ENCODE peak calls at places on chromosomes 4 and X, in six cellular contexts. W, A, Q, F, K and H are unnamed samples.

GRCh38 chrX:427812-428725 is 41.4 kb upstream of the PPP2R3B start:
- DNase-seq in W (no peak), F (no peak), K (no peak), Q (peak; percentile 54), A (peak; percentile 54), H (no peak)

GRCh38 chrX:103607385-103608304 is at the start of gene TCEAL3:
- DNase-seq in F (no peak), W (no peak), A (no peak), K (no peak), Q (peak; percentile 81), H (no peak)

GRCh38 chr4:95732061-95732460 is 107.8 kb upstream of the PDHA2 start:
- DNase-seq in A (no peak), F (no peak), K (no peak), Q (peak; percentile 44), W (no peak), H (no peak)

GRCh38 chr4:100106982-100107381 is 83.3 kb downstream of the DDIT4L start:
- DNase-seq in F (no peak), K (no peak), W (peak; percentile 71), Q (no peak), A (no peak), H (no peak)

GRCh38 chr4:154838694-154839093 is 57.6 kb downstream of the RBM46 start:
- DNase-seq in K (no peak), W (no peak), A (no peak), F (no peak), Q (peak; percentile 29), H (no peak)

GRCh38 chr4:88742561-88742960 is 44.9 kb upstream of the NAP1L5 start:
- DNase-seq in F (no peak), K (no peak), W (no peak), A (no peak), Q (no peak), H (no peak)

GRCh38 chr4:144820706-144821105 is 174.8 kb downstream of the HHIP start:
- DNase-seq in A (no peak), K (no peak), F (no peak), Q (no peak), W (no peak), H (no peak)

GRCh38 chrX:38103857-38104812 is 97.8 kb downstream of the SYTL5 start:
- DNase-seq in A (no peak), Q (no peak), K (no peak), W (peak; percentile 76), F (no peak), H (peak; percentile 5)

GRCh38 chrX:109716431-109717028 is 16.5 kb downstream of the ACSL4 start:
- DNase-seq in A (no peak), F (no peak), W (no peak), Q (no peak), K (no peak), H (no peak)

GRCh38 chr4:57168986-57169385 is 58.8 kb upstream of the IGFBP7 start:
- DNase-seq in W (no peak), F (no peak), A (no peak), K (no peak), Q (no peak), H (no peak)

GRCh38 chr4:33400504-33400903 is 2680.3 kb downstream of the PCDH7 start:
- DNase-seq in K (no peak), A (no peak), Q (no peak), F (no peak), W (no peak), H (no peak)

GRCh38 chr4:132646186-132646585 is 502.9 kb upstream of the PCDH10 start:
- DNase-seq in A (no peak), W (peak; percentile 44), Q (no peak), F (no peak), K (peak; percentile 1), H (no peak)

GRCh38 chr4:154344686-154345085 is 146.9 kb downstream of the DCHS2 start:
- DNase-seq in Q (no peak), K (no peak), A (no peak), W (no peak), F (peak; percentile 33), H (no peak)

GRCh38 chr4:111957992-111958391 is 187.3 kb upstream of the FAM241A start:
- DNase-seq in F (no peak), K (no peak), Q (no peak), W (no peak), A (no peak), H (no peak)

GRCh38 chr4:182547435-182547834 is 304.2 kb downstream of the TENM3 start:
- DNase-seq in F (no peak), W (peak; percentile 43), Q (no peak), A (no peak), K (no peak), H (peak; percentile 1)

GRCh38 chr4:1463088-1463926 is 57.1 kb upstream of the NKX1-1 start:
- DNase-seq in Q (peak; percentile 33), F (no peak), K (no peak), W (no peak), A (no peak), H (no peak)

GRCh38 chrX:12753366-12753765 is 37.8 kb upstream of the PRPS2 start:
- DNase-seq in W (no peak), F (no peak), Q (no peak), A (no peak), K (no peak), H (no peak)

GRCh38 chr4:13988347-13989265 is 361.1 kb upstream of the BOD1L1 start:
- DNase-seq in W (no peak), Q (no peak), A (no peak), F (no peak), K (no peak), H (no peak)

GRCh38 chr4:9923195-9923812 is 98.0 kb downstream of the SLC2A9 start:
- DNase-seq in A (no peak), K (no peak), F (no peak), W (no peak), Q (no peak), H (no peak)

GRCh38 chr4:184472540-184473264 is 1.6 kb downstream of the IRF2 start:
- DNase-seq in K (peak; percentile 37), W (no peak), F (peak; percentile 69), A (no peak), Q (peak; percentile 87), H (peak; percentile 51)

GRCh38 chr4:83616252-83616651 is 80.3 kb downstream of the GPAT3 start:
- DNase-seq in A (no peak), W (no peak), Q (no peak), K (no peak), F (no peak), H (no peak)

GRCh38 chr4:13917010-13917409 is 289.5 kb upstream of the BOD1L1 start:
- DNase-seq in F (no peak), Q (no peak), W (no peak), K (no peak), A (no peak), H (no peak)

GRCh38 chrX:134933911-134934310 is 56.9 kb upstream of the SMIM10 start:
- DNase-seq in F (no peak), Q (no peak), W (no peak), A (no peak), K (no peak), H (no peak)

GRCh38 chr4:102420563-102421221 is 75.4 kb upstream of the SLC39A8 start:
- DNase-seq in F (no peak), W (no peak), A (no peak), Q (no peak), K (no peak), H (no peak)

DNA sequence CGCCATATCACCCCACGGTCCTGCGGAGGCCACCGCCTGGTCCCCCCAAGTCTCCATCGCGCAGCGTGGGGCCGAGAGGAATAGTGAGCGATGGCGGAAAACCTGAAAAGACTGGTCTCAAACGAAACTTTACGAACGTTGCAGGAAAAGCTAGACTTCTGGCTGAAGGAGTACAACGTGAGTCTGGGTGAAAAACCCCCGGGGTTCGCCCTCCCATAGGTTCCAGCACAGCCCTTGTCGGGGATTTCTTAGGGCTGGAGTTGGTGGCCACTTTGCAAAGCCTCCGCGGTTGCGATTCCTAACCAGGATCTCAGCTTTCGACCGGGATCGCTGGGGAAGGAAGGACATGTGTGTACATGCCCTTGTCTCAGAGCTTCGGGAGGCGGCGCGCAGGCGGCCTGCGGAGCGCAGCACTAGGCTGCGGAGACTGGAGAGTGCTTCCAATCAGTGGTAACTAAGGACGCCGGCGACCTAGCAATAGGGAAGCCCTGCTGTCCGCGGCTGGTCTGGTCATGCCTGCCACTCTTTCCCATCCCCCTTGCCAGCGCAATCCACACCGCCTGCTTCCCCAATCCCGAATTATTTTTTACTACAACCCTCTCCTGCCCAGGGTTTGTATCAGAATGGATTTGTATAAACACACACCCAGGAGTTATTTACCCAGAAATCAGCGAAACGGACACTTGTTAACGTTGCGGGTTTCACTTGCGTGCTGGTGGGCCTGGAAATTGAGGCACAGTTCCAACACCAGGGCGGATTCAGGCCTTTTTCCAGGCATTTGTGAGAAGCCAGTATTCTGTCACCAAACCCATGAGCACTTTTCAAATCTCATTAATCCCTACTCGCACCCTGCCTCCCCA is 741 bp downstream of the SPATA18 start:
- DNase-seq in W (no peak), K (peak; percentile 32), Q (peak; percentile 75), A (peak; percentile 85), F (no peak), H (peak; percentile 34)
- TF ChIP-seq POLR2AphosphoS5 in W (no peak), K (no peak), Q (no peak), A (peak; percentile 71), F (no peak), H (no peak)

DNA sequence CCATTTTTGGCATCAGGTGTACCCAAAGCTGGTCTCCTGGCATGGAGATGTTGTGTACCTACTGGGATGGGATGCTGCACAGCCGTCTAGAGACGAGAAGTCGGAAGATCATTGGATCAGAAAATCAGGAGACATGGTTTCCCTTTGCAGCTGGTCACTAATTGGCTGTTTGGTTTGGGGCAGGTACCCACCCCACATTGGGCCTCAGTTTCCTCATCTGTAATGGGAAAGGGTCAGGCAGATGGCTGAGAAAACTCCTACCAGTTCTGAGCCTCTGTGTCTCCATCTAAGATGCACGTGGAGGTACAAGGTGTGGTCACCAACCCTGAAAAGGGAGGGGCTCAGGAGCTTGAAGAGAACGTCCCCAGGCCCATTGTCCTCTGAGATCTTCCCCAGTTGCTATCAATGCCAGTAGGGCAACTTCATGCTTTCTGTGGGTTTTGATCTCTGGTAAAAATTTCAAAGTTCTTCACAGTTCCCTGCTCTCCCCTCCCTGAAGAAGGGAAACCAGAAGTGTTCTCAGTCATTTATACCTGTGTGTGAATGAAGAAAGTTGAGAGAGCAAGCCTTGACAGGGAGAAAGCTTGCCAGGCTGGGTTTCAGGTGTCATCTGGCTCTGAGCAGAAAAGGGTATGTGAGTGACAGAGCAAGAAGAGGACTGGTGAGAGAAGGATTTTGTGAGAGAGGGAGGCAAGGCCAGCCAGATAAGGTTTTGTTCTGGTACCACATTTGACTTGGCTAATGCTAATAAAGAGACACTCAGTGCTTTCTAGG is 15.1 kb downstream of the TSC22D3 start:
- DNase-seq in A (no peak), W (peak; percentile 32), K (no peak), Q (no peak), F (no peak), H (no peak)
- TF ChIP-seq TAF1 in A (no peak), W (no peak), K (no peak), Q (no peak), F (no peak), H (no peak)

DNA sequence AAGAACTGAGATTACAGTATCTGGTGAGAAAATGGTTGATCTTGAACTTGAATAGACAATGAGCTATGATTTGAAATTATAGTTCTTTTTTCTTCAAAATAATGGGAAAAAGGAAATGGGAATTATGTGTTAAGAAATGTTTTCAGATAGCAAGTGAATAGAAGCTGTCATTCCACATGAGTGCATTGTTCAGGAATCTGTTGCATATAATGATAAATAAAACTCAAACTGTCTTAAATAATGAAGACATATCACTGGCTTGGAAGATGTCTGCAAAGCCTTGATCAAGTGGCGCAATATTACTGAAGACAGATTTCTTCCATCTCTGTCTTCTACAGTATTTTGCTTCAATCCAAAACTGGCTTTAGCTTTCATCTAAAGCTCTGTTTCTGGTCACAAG is 479.3 kb upstream of the ZFP42 start:
- DNase-seq in W (no peak), K (no peak), F (no peak), A (no peak), Q (no peak), H (no peak)
- TF ChIP-seq POLR2AphosphoS5 in W (no peak), K (no peak), F (no peak), A (no peak), Q (no peak), H (no peak)

GRCh38 chr4:119099227-119099910 is 36.3 kb upstream of the MYOZ2 start:
- DNase-seq in Q (peak; percentile 27), K (no peak), A (no peak), W (no peak), F (no peak), H (no peak)
- TF ChIP-seq TAF1 in Q (no peak), K (no peak), A (no peak), W (no peak), F (no peak), H (no peak)